ENCODE peak calls at places on chromosome 1, in five cellular contexts. P is activated naive CD4-positive, alpha-beta T cell; J is RCC 7860; E is activated CD4-positive, alpha-beta T cell treated with anti-CD3 and anti-CD28 coated beads for 36 hours; G is AG09309. L is an unnamed sample.

GRCh38 chr1:221149111-221149510 is 269.9 kb downstream of the HLX start:
- DNase-seq in P (no peak), J (no peak), E (no peak), G (no peak), L (no peak)

GRCh38 chr1:184641894-184642293 is 112.8 kb downstream of the EDEM3 start:
- DNase-seq in P (no peak), J (no peak), E (no peak), G (no peak), L (no peak)

GRCh38 chr1:53754484-53755312 is 15.7 kb upstream of the GLIS1 start:
- DNase-seq in P (no peak), J (peak), E (peak), G (no peak), L (peak)

GRCh38 chr1:81978945-81979344 is 178.2 kb downstream of the ADGRL2 start:
- DNase-seq in P (no peak), J (no peak), E (no peak), G (no peak), L (no peak)

GRCh38 chr1:11536573-11537379 is 57.8 kb downstream of the DISP3 start:
- DNase-seq in P (no peak), J (no peak), E (no peak), G (no peak), L (no peak)

GRCh38 chr1:19759740-19760089 is 40.0 kb downstream of the TMCO4 start:
- DNase-seq in P (no peak), J (peak), E (no peak), G (no peak), L (no peak)

GRCh38 chr1:238153939-238154338 is 263.2 kb upstream of the ZP4 start:
- DNase-seq in P (no peak), J (no peak), E (no peak), G (no peak), L (no peak)

GRCh38 chr1:63663301-63663700 is 70.1 kb downstream of the PGM1 start:
- DNase-seq in P (no peak), J (peak), E (no peak), G (no peak), L (no peak)

GRCh38 chr1:77900687-77901293 is 12.4 kb downstream of the NEXN start:
- DNase-seq in P (no peak), J (no peak), E (peak), G (no peak), L (peak)

GRCh38 chr1:189405419-189405818 is 1072.2 kb downstream of the BRINP3 start:
- DNase-seq in P (no peak), J (no peak), E (no peak), G (no peak), L (no peak)

GRCh38 chr1:18535391-18536210 is 54.9 kb downstream of the KLHDC7A start:
- DNase-seq in P (no peak), J (no peak), E (no peak), G (no peak), L (no peak)

GRCh38 chr1:67097305-67097704 is 37.5 kb downstream of the C1orf141 start:
- DNase-seq in P (no peak), J (no peak), E (no peak), G (no peak), L (no peak)

GRCh38 chr1:115671176-115672062 is 29.6 kb downstream of the VANGL1 start:
- DNase-seq in P (no peak), J (no peak), E (no peak), G (no peak), L (no peak)

GRCh38 chr1:230681599-230681998 is 32.3 kb downstream of the AGT start:
- DNase-seq in P (no peak), J (peak), E (peak), G (peak), L (peak)

GRCh38 chr1:64811131-64811530 is 66.3 kb downstream of the RAVER2 start:
- DNase-seq in P (no peak), J (no peak), E (no peak), G (no peak), L (no peak)

GRCh38 chr1:166040635-166041034 is 126.2 kb downstream of the FAM78B start:
- DNase-seq in P (no peak), J (no peak), E (no peak), G (no peak), L (no peak)

GRCh38 chr1:161044535-161044907 is 1.3 kb downstream of the USF1 start:
- DNase-seq in P (no peak), J (no peak), E (no peak), G (no peak), L (no peak)

GRCh38 chr1:234495231-234495990 is 16.4 kb upstream of the TARBP1 start:
- DNase-seq in P (no peak), J (peak), E (peak), G (peak), L (peak)

GRCh38 chr1:118826669-118827068 is 161.5 kb downstream of the TBX15 start:
- DNase-seq in P (no peak), J (no peak), E (no peak), G (no peak), L (no peak)

GRCh38 chr1:158654570-158654969 is 31.9 kb downstream of the SPTA1 start:
- DNase-seq in P (no peak), J (no peak), E (peak), G (no peak), L (no peak)

GRCh38 chr1:181936768-181937581 is 124.5 kb downstream of the ZNF648 start:
- DNase-seq in P (no peak), J (peak), E (peak), G (no peak), L (peak)